ENCODE peak calls at places on chromosomes 5 and 9, in eight cellular contexts. One of them, this sample, is unnamed.

GRCh38 chr9:114638441-114638840 is 19.2 kb downstream of the TEX53 start:
- DNase-seq in kidney: peak; percentile 28
- DNase-seq in mammary epithelial cell: no peak
- DNase-seq in IMR-90: no peak
- DNase-seq in MM.1S: no peak
- DNase-seq in PC-3: no peak
- DNase-seq in astrocyte: no peak
- DNase-seq in SK-N-SH: no peak
- DNase-seq in this sample: no peak

GRCh38 chr5:15620501-15620900 is 120.5 kb downstream of the FBXL7 start:
- DNase-seq in kidney: no peak
- DNase-seq in mammary epithelial cell: no peak
- DNase-seq in IMR-90: peak; percentile 76
- DNase-seq in MM.1S: no peak
- DNase-seq in PC-3: no peak
- DNase-seq in astrocyte: peak; percentile 90
- DNase-seq in SK-N-SH: no peak
- DNase-seq in this sample: no peak

GRCh38 chr9:126833020-126833419 is 27.4 kb upstream of the ZBTB34 start:
- DNase-seq in kidney: no peak
- DNase-seq in mammary epithelial cell: no peak
- DNase-seq in IMR-90: no peak
- DNase-seq in MM.1S: no peak
- DNase-seq in PC-3: no peak
- DNase-seq in astrocyte: no peak
- DNase-seq in SK-N-SH: no peak
- DNase-seq in this sample: no peak

GRCh38 chr9:92097997-92098482 is 17.2 kb downstream of the SPTLC1 start:
- DNase-seq in kidney: peak; percentile 93
- DNase-seq in mammary epithelial cell: peak; percentile 86
- DNase-seq in IMR-90: peak; percentile 30
- DNase-seq in MM.1S: no peak
- DNase-seq in PC-3: no peak
- DNase-seq in astrocyte: peak; percentile 73
- DNase-seq in SK-N-SH: no peak
- DNase-seq in this sample: peak; percentile 96

GRCh38 chr5:39063037-39063436 is 11.2 kb downstream of the RICTOR start:
- DNase-seq in kidney: no peak
- DNase-seq in mammary epithelial cell: peak; percentile 20
- DNase-seq in IMR-90: no peak
- DNase-seq in MM.1S: no peak
- DNase-seq in PC-3: no peak
- DNase-seq in astrocyte: peak; percentile 25
- DNase-seq in SK-N-SH: no peak
- DNase-seq in this sample: no peak

GRCh38 chr9:135507104-135508035 is 6.9 kb downstream of the MRPS2 start:
- DNase-seq in kidney: peak; percentile 65
- DNase-seq in mammary epithelial cell: no peak
- DNase-seq in IMR-90: no peak
- DNase-seq in MM.1S: no peak
- DNase-seq in PC-3: no peak
- DNase-seq in astrocyte: no peak
- DNase-seq in SK-N-SH: peak; percentile 13
- DNase-seq in this sample: peak; percentile 44

GRCh38 chr5:114120166-114120565 is 241.7 kb upstream of the KCNN2 start:
- DNase-seq in kidney: no peak
- DNase-seq in mammary epithelial cell: no peak
- DNase-seq in IMR-90: no peak
- DNase-seq in MM.1S: no peak
- DNase-seq in PC-3: no peak
- DNase-seq in astrocyte: no peak
- DNase-seq in SK-N-SH: no peak
- DNase-seq in this sample: no peak

GRCh38 chr9:127370651-127371648 is 26.0 kb upstream of the SLC2A8 start:
- DNase-seq in kidney: no peak
- DNase-seq in mammary epithelial cell: no peak
- DNase-seq in IMR-90: no peak
- DNase-seq in MM.1S: no peak
- DNase-seq in PC-3: no peak
- DNase-seq in astrocyte: no peak
- DNase-seq in SK-N-SH: no peak
- DNase-seq in this sample: no peak

GRCh38 chr9:72477862-72478564 is 43.4 kb upstream of the TMC1 start:
- DNase-seq in kidney: no peak
- DNase-seq in mammary epithelial cell: peak; percentile 80
- DNase-seq in IMR-90: peak; percentile 76
- DNase-seq in MM.1S: no peak
- DNase-seq in PC-3: peak; percentile 86
- DNase-seq in astrocyte: peak; percentile 74
- DNase-seq in SK-N-SH: no peak
- DNase-seq in this sample: peak; percentile 54

GRCh38 chr5:137604348-137605095 is 105.4 kb upstream of the SPOCK1 start:
- DNase-seq in kidney: no peak
- DNase-seq in mammary epithelial cell: no peak
- DNase-seq in IMR-90: no peak
- DNase-seq in MM.1S: no peak
- DNase-seq in PC-3: peak; percentile 24
- DNase-seq in astrocyte: no peak
- DNase-seq in SK-N-SH: no peak
- DNase-seq in this sample: peak; percentile 68

GRCh38 chr9:19379697-19380046 is 364 bp downstream of the RPS6 start:
- DNase-seq in kidney: peak; percentile 79
- DNase-seq in mammary epithelial cell: no peak
- DNase-seq in IMR-90: peak; percentile 16
- DNase-seq in MM.1S: no peak
- DNase-seq in PC-3: no peak
- DNase-seq in astrocyte: no peak
- DNase-seq in SK-N-SH: peak; percentile 54
- DNase-seq in this sample: no peak

GRCh38 chr9:72428329-72428728 is 63.3 kb upstream of the ZFAND5 start:
- DNase-seq in kidney: no peak
- DNase-seq in mammary epithelial cell: peak; percentile 16
- DNase-seq in IMR-90: peak; percentile 60
- DNase-seq in MM.1S: no peak
- DNase-seq in PC-3: no peak
- DNase-seq in astrocyte: peak; percentile 95
- DNase-seq in SK-N-SH: no peak
- DNase-seq in this sample: no peak

GRCh38 chr5:125348221-125348692 is 601.8 kb upstream of the ZNF608 start:
- DNase-seq in kidney: no peak
- DNase-seq in mammary epithelial cell: no peak
- DNase-seq in IMR-90: no peak
- DNase-seq in MM.1S: no peak
- DNase-seq in PC-3: no peak
- DNase-seq in astrocyte: no peak
- DNase-seq in SK-N-SH: no peak
- DNase-seq in this sample: no peak

GRCh38 chr9:100219347-100219746 is 120.3 kb downstream of the INVS start:
- DNase-seq in kidney: no peak
- DNase-seq in mammary epithelial cell: no peak
- DNase-seq in IMR-90: no peak
- DNase-seq in MM.1S: no peak
- DNase-seq in PC-3: no peak
- DNase-seq in astrocyte: no peak
- DNase-seq in SK-N-SH: no peak
- DNase-seq in this sample: no peak

GRCh38 chr9:77495834-77496671 is 152.1 kb downstream of the GNA14 start:
- DNase-seq in kidney: no peak
- DNase-seq in mammary epithelial cell: peak; percentile 24
- DNase-seq in IMR-90: peak; percentile 23
- DNase-seq in MM.1S: no peak
- DNase-seq in PC-3: peak; percentile 79
- DNase-seq in astrocyte: peak; percentile 80
- DNase-seq in SK-N-SH: peak; percentile 17
- DNase-seq in this sample: no peak

GRCh38 chr9:35616681-35617459 is 1.3 kb downstream of the CD72 start:
- DNase-seq in kidney: peak; percentile 91
- DNase-seq in mammary epithelial cell: peak; percentile 40
- DNase-seq in IMR-90: peak; percentile 69
- DNase-seq in MM.1S: peak; percentile 52
- DNase-seq in PC-3: no peak
- DNase-seq in astrocyte: peak; percentile 51
- DNase-seq in SK-N-SH: peak; percentile 82
- DNase-seq in this sample: peak; percentile 76

GRCh38 chr9:2178034-2178734 is 163.0 kb downstream of the SMARCA2 start:
- DNase-seq in kidney: no peak
- DNase-seq in mammary epithelial cell: peak; percentile 30
- DNase-seq in IMR-90: no peak
- DNase-seq in MM.1S: no peak
- DNase-seq in PC-3: no peak
- DNase-seq in astrocyte: no peak
- DNase-seq in SK-N-SH: no peak
- DNase-seq in this sample: no peak

GRCh38 chr5:74639538-74640449 is 734 bp downstream of the ENC1 start:
- DNase-seq in kidney: peak; percentile 83
- DNase-seq in mammary epithelial cell: no peak
- DNase-seq in IMR-90: peak; percentile 49
- DNase-seq in MM.1S: peak; percentile 60
- DNase-seq in PC-3: peak; percentile 26
- DNase-seq in astrocyte: no peak
- DNase-seq in SK-N-SH: peak; percentile 76
- DNase-seq in this sample: peak; percentile 80
- TF ChIP-seq CTCF in kidney: no peak
- TF ChIP-seq CTCF in mammary epithelial cell: no peak
- TF ChIP-seq CTCF in IMR-90: no peak
- TF ChIP-seq CTCF in MM.1S: no peak
- TF ChIP-seq CTCF in PC-3: no peak
- TF ChIP-seq CTCF in astrocyte: no peak
- TF ChIP-seq CTCF in SK-N-SH: peak; percentile 23
- TF ChIP-seq CTCF in this sample: no peak

DNA sequence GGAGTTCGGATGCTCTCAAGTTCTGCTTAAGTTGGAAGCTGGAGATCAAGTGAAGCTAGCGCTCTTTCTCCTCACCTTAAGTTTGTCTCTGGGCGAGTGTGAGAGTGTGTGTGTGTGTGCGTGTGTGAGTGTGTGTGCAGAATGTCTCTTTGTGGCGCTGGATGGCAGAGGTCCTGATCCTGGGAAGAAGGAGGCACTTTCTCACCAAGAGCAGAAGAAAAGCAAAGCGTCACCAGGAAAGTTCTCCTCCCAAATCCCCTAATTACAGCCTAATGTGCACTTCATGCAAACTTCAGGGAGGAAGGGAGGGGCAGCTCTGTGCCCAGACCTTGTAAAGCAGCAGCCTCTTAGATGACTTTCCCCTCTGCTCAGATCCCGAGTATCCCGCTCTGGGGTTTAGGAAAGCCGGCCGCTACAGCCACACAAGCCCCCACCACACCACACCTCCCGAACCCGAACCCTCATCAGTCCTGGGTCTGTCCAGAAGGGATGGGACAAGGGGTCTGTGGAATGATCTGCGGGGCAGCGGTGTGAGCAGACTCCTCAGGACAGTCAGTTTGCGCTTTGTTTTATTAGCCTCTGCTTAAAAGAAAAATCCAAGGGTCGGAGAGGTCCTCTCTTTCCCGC is at the start of gene HAPLN1:
- DNase-seq in kidney: no peak
- DNase-seq in mammary epithelial cell: no peak
- DNase-seq in IMR-90: no peak
- DNase-seq in MM.1S: no peak
- DNase-seq in PC-3: no peak
- DNase-seq in astrocyte: no peak
- DNase-seq in SK-N-SH: no peak
- DNase-seq in this sample: peak; percentile 76
- H3K27ac ChIP-seq in kidney: no peak within 1 kb of the TSS
- H3K27ac ChIP-seq in mammary epithelial cell: no peak within 1 kb of the TSS
- H3K27ac ChIP-seq in IMR-90: no peak within 1 kb of the TSS
- H3K27ac ChIP-seq in MM.1S: no peak within 1 kb of the TSS
- H3K27ac ChIP-seq in PC-3: peak within 1 kb of the TSS; percentile 24
- H3K27ac ChIP-seq in astrocyte: peak within 1 kb of the TSS; percentile 72
- H3K27ac ChIP-seq in SK-N-SH: peak within 1 kb of the TSS; percentile 47
- H3K27ac ChIP-seq in this sample: no peak within 1 kb of the TSS

DNA sequence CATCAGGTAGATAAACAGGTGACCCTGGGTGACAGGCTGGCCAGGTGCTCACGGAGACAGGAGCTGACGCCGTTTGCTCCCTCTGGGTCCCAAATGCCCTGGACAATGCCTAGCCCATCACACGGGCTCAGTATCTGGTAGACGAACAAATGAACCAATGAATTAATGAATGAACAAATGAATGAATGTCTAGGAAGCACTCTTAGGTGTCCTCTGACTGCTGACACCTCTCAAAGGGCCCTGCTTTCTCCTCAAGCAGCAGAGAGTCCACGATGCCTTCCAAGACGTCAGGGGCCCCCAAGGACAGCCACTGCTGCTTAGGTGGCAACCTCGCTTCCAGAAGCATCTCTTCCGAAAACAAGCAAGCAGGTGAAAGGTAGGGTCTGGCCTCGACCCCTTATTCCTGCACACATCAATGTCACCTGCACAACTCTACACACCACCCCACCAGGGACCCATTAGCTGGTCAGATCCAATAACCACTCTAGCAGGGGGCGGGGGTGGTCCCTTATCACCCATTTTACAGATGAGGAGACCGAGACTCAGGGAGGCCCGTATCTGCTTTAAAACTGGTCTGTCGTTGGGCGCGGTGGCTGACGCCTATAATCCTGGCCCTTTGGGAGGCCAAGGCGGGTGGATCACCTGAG is 45.2 kb downstream of the VAV2 start:
- DNase-seq in kidney: no peak
- DNase-seq in mammary epithelial cell: no peak
- DNase-seq in IMR-90: no peak
- DNase-seq in MM.1S: no peak
- DNase-seq in PC-3: no peak
- DNase-seq in astrocyte: no peak
- DNase-seq in SK-N-SH: no peak
- DNase-seq in this sample: no peak
- H3K9ac ChIP-seq in kidney: no peak overlapping the region
- H3K9ac ChIP-seq in mammary epithelial cell: no peak overlapping the region
- H3K9ac ChIP-seq in IMR-90: no peak overlapping the region
- H3K9ac ChIP-seq in MM.1S: no peak overlapping the region
- H3K9ac ChIP-seq in PC-3: no peak overlapping the region
- H3K9ac ChIP-seq in astrocyte: no peak overlapping the region
- H3K9ac ChIP-seq in SK-N-SH: no peak overlapping the region
- H3K9ac ChIP-seq in this sample: no peak overlapping the region

DNA sequence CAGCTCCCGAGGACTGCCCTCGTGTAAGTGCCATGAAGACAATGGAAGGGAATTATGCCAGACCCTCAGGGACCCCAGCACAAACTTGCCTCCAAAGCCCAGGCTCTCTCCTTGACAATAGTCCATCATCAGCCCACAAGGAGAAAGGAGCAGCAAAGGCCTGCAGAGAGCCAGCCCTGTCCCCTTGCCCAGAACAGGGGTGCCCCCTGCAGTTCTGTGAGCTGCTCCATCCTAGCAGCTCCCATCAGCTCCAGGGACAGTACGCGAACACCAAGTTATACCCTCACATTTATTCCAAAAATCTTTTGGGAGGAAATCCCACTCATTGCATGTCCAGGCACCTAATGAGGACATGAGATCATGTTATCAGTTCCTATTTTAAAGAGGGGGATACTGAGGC is 11.1 kb downstream of the BARX1 start:
- DNase-seq in kidney: no peak
- DNase-seq in mammary epithelial cell: no peak
- DNase-seq in IMR-90: no peak
- DNase-seq in MM.1S: no peak
- DNase-seq in PC-3: no peak
- DNase-seq in astrocyte: no peak
- DNase-seq in SK-N-SH: no peak
- DNase-seq in this sample: peak; percentile 62
- TF ChIP-seq CTCF in kidney: no peak
- TF ChIP-seq CTCF in mammary epithelial cell: no peak
- TF ChIP-seq CTCF in IMR-90: no peak
- TF ChIP-seq CTCF in MM.1S: no peak
- TF ChIP-seq CTCF in PC-3: no peak
- TF ChIP-seq CTCF in astrocyte: no peak
- TF ChIP-seq CTCF in SK-N-SH: no peak
- TF ChIP-seq CTCF in this sample: peak; percentile 59

This sample was measured in endodermal cell.